ENCODE peak calls at places on chromosomes 7 and 10, in nine cellular contexts. One of them, this sample, is unnamed.

GRCh38 chr10:96367470-96367869 is 8.7 kb upstream of the OPALIN start:
- DNase-seq in prostate gland: no peak
- DNase-seq in sigmoid colon: no peak
- DNase-seq in IMR-90: no peak
- DNase-seq in breast epithelium: no peak
- DNase-seq in transverse colon: no peak
- DNase-seq in ovary: no peak
- DNase-seq in upper lobe of left lung: no peak
- DNase-seq in body of pancreas: no peak
- DNase-seq in this sample: no peak

GRCh38 chr10:119409906-119410305 is 132.6 kb downstream of the RGS10 start:
- DNase-seq in prostate gland: no peak
- DNase-seq in body of pancreas: no peak
- DNase-seq in upper lobe of left lung: peak; percentile 89
- DNase-seq in breast epithelium: no peak
- DNase-seq in transverse colon: peak; percentile 55
- DNase-seq in sigmoid colon: peak; percentile 88
- DNase-seq in IMR-90: peak; percentile 97
- DNase-seq in ovary: peak; percentile 95
- DNase-seq in this sample: no peak

GRCh38 chr7:83655951-83656556 is 7.1 kb upstream of the SEMA3E start:
- DNase-seq in sigmoid colon: no peak
- DNase-seq in prostate gland: peak; percentile 24
- DNase-seq in ovary: no peak
- DNase-seq in transverse colon: peak; percentile 16
- DNase-seq in IMR-90: peak; percentile 61
- DNase-seq in body of pancreas: peak; percentile 44
- DNase-seq in breast epithelium: no peak
- DNase-seq in upper lobe of left lung: no peak
- DNase-seq in this sample: no peak

GRCh38 chr10:120841522-120842189 is 9.5 kb upstream of the WDR11 start:
- DNase-seq in sigmoid colon: no peak
- DNase-seq in ovary: no peak
- DNase-seq in breast epithelium: no peak
- DNase-seq in body of pancreas: no peak
- DNase-seq in prostate gland: no peak
- DNase-seq in upper lobe of left lung: no peak
- DNase-seq in transverse colon: no peak
- DNase-seq in IMR-90: no peak
- DNase-seq in this sample: no peak

GRCh38 chr10:93820434-93820833 is 62.7 kb downstream of the LGI1 start:
- DNase-seq in sigmoid colon: no peak
- DNase-seq in IMR-90: no peak
- DNase-seq in body of pancreas: no peak
- DNase-seq in transverse colon: no peak
- DNase-seq in prostate gland: no peak
- DNase-seq in breast epithelium: no peak
- DNase-seq in upper lobe of left lung: no peak
- DNase-seq in ovary: no peak
- DNase-seq in this sample: no peak

GRCh38 chr7:82810558-82811259 is 352.0 kb downstream of the PCLO start:
- DNase-seq in upper lobe of left lung: no peak
- DNase-seq in prostate gland: peak; percentile 30
- DNase-seq in sigmoid colon: no peak
- DNase-seq in body of pancreas: peak; percentile 20
- DNase-seq in ovary: no peak
- DNase-seq in transverse colon: no peak
- DNase-seq in IMR-90: peak; percentile 83
- DNase-seq in breast epithelium: no peak
- DNase-seq in this sample: no peak

GRCh38 chr7:88927-89921 is 103.1 kb upstream of the FAM20C start:
- DNase-seq in prostate gland: no peak
- DNase-seq in upper lobe of left lung: peak; percentile 74
- DNase-seq in body of pancreas: peak; percentile 35
- DNase-seq in transverse colon: no peak
- DNase-seq in ovary: peak; percentile 51
- DNase-seq in IMR-90: peak; percentile 96
- DNase-seq in sigmoid colon: peak; percentile 88
- DNase-seq in breast epithelium: no peak
- DNase-seq in this sample: no peak

GRCh38 chr7:64946772-64947171 is 43.7 kb downstream of the ZNF273 start:
- DNase-seq in upper lobe of left lung: peak; percentile 42
- DNase-seq in transverse colon: no peak
- DNase-seq in ovary: no peak
- DNase-seq in IMR-90: peak; percentile 1
- DNase-seq in breast epithelium: no peak
- DNase-seq in prostate gland: no peak
- DNase-seq in sigmoid colon: no peak
- DNase-seq in body of pancreas: peak; percentile 31
- DNase-seq in this sample: no peak

GRCh38 chr10:73793456-73793855 is 8.1 kb downstream of the ZSWIM8 start:
- DNase-seq in transverse colon: no peak
- DNase-seq in ovary: no peak
- DNase-seq in upper lobe of left lung: no peak
- DNase-seq in sigmoid colon: no peak
- DNase-seq in IMR-90: no peak
- DNase-seq in prostate gland: no peak
- DNase-seq in body of pancreas: no peak
- DNase-seq in breast epithelium: no peak
- DNase-seq in this sample: no peak

GRCh38 chr7:30843741-30844482 is 67.7 kb upstream of the AQP1 start:
- DNase-seq in body of pancreas: no peak
- DNase-seq in IMR-90: no peak
- DNase-seq in prostate gland: no peak
- DNase-seq in transverse colon: no peak
- DNase-seq in sigmoid colon: no peak
- DNase-seq in ovary: no peak
- DNase-seq in upper lobe of left lung: peak; percentile 69
- DNase-seq in breast epithelium: no peak
- DNase-seq in this sample: no peak

GRCh38 chr10:100826983-100827818 is 81.8 kb downstream of the PAX2 start:
- DNase-seq in ovary: no peak
- DNase-seq in sigmoid colon: peak; percentile 63
- DNase-seq in breast epithelium: no peak
- DNase-seq in transverse colon: peak; percentile 23
- DNase-seq in upper lobe of left lung: peak; percentile 88
- DNase-seq in prostate gland: no peak
- DNase-seq in body of pancreas: peak; percentile 64
- DNase-seq in IMR-90: no peak
- DNase-seq in this sample: no peak

GRCh38 chr10:22681783-22682183 is 32.6 kb downstream of the PIP4K2A start:
- DNase-seq in prostate gland: peak; percentile 34
- DNase-seq in breast epithelium: no peak
- DNase-seq in body of pancreas: no peak
- DNase-seq in IMR-90: peak; percentile 74
- DNase-seq in sigmoid colon: no peak
- DNase-seq in upper lobe of left lung: no peak
- DNase-seq in ovary: no peak
- DNase-seq in transverse colon: no peak
- DNase-seq in this sample: no peak

GRCh38 chr7:40356312-40356711 is 221.5 kb downstream of the SUGCT start:
- DNase-seq in body of pancreas: no peak
- DNase-seq in prostate gland: no peak
- DNase-seq in upper lobe of left lung: no peak
- DNase-seq in breast epithelium: no peak
- DNase-seq in IMR-90: peak; percentile 47
- DNase-seq in transverse colon: no peak
- DNase-seq in ovary: no peak
- DNase-seq in sigmoid colon: no peak
- DNase-seq in this sample: no peak

DNA sequence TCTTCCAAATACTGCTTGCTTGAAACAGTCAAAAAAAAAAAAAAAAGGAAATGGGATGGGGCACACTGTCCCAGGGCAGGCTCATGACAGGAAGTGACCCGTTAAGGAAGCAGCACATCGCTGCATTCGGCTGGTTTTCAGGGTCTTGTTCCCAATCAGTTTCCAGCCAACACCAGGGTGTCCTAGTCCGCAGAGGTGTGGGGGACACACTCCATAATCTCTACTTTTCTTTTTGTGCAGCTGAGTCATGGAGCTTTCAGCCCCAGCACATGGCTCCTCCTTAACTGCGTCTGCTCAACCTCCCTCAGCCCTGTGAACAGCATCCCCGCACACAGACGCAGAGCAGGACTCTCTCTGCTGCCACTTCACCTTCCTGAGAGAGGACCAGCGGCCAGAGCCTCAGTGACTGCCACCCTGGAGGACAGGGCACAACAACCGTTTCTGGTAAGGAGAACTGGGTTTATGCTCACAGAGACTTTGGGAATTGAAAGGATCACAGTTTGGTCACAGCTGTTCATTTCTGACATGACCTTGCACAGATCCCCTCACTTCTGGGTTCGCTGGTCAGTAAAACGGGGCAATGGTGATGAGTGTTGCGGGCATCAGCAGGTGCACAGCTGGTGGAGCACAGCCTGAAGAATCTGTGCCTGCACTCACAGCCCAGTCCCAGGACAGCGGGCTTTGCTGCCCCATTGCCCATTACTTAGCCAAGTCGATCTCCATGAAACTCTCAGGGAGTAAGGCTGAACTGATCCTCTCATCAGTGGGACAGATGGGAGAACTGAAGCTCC is at the start of gene GIMAP5:
- DNase-seq in body of pancreas: no peak
- DNase-seq in transverse colon: no peak
- DNase-seq in sigmoid colon: no peak
- DNase-seq in IMR-90: no peak
- DNase-seq in upper lobe of left lung: no peak
- DNase-seq in prostate gland: no peak
- DNase-seq in ovary: no peak
- DNase-seq in breast epithelium: no peak
- DNase-seq in this sample: no peak
- TF ChIP-seq POLR2A in body of pancreas: peak; percentile 46
- TF ChIP-seq POLR2A in transverse colon: peak; percentile 45
- TF ChIP-seq POLR2A in sigmoid colon: no peak
- TF ChIP-seq POLR2A in IMR-90: no peak
- TF ChIP-seq POLR2A in upper lobe of left lung: peak; percentile 44
- TF ChIP-seq POLR2A in prostate gland: no peak
- TF ChIP-seq POLR2A in ovary: no peak
- TF ChIP-seq POLR2A in breast epithelium: no peak
- TF ChIP-seq POLR2A in this sample: no peak

GRCh38 chr10:103778358-103779139 is 76.8 kb downstream of the SH3PXD2A start:
- DNase-seq in prostate gland: no peak
- DNase-seq in transverse colon: no peak
- DNase-seq in IMR-90: no peak
- DNase-seq in ovary: no peak
- DNase-seq in breast epithelium: no peak
- DNase-seq in sigmoid colon: no peak
- DNase-seq in upper lobe of left lung: no peak
- DNase-seq in body of pancreas: no peak
- DNase-seq in this sample: no peak
- TF ChIP-seq CTCF in prostate gland: no peak
- TF ChIP-seq CTCF in transverse colon: no peak
- TF ChIP-seq CTCF in IMR-90: no peak
- TF ChIP-seq CTCF in ovary: no peak
- TF ChIP-seq CTCF in breast epithelium: no peak
- TF ChIP-seq CTCF in sigmoid colon: no peak
- TF ChIP-seq CTCF in upper lobe of left lung: no peak
- TF ChIP-seq CTCF in body of pancreas: no peak
- TF ChIP-seq CTCF in this sample: no peak

DNA sequence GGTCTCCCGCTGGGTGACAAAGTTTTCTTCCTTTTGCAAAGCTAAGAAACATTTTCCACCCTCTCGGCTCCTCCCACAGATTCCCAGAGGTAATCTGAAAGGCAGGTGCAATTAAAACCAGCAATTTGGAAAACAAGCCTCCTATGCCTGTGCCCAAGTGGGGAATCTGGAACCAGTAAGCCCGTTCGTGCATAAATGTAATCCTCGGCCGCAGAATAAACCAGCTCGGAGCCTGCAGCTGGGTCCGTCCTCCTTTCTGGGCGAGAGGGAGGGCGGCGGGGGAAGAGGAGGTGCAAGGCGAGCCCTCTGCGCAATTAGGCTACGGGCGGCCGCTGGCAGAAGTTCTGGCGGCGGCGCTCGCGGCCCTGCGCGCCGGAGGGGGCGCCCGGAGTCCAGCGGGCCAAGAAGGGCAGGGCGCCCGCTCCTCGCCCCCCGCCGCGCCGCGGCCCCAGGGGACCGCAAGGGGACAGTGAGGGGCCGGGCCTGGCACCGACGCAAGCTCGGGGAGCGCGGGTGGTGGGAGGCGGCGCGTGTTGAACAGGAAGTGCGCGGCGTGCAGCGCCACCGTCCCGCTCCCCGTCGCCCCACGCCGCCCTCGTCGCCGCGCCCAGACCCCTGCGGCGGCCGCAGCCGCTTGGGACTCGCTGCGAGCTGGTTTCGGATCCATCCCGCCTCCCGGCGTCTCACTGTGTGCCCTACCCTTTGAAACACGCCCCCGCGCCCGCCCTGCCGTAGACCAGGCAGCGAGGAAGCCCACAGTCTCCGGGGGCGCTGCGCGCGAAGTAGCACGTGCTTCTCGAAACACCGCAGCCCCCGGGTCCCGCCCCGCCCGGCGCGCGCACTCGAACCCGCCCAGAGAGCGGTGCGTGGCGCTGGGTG is at the start of gene PRKAG2:
- DNase-seq in sigmoid colon: peak; percentile 89
- DNase-seq in transverse colon: peak; percentile 75
- DNase-seq in body of pancreas: peak; percentile 76
- DNase-seq in breast epithelium: no peak
- DNase-seq in ovary: peak; percentile 72
- DNase-seq in upper lobe of left lung: peak; percentile 95
- DNase-seq in IMR-90: no peak
- DNase-seq in prostate gland: peak; percentile 73
- DNase-seq in this sample: peak; percentile 74
- TF ChIP-seq POLR2A in sigmoid colon: no peak
- TF ChIP-seq POLR2A in transverse colon: peak; percentile 22
- TF ChIP-seq POLR2A in body of pancreas: peak; percentile 52
- TF ChIP-seq POLR2A in breast epithelium: no peak
- TF ChIP-seq POLR2A in ovary: peak; percentile 26
- TF ChIP-seq POLR2A in upper lobe of left lung: peak; percentile 52
- TF ChIP-seq POLR2A in IMR-90: no peak
- TF ChIP-seq POLR2A in prostate gland: peak; percentile 39
- TF ChIP-seq POLR2A in this sample: no peak

GRCh38 chr10:71962915-71963314 is 1.3 kb upstream of the CHST3 start:
- DNase-seq in breast epithelium: no peak
- DNase-seq in body of pancreas: no peak
- DNase-seq in ovary: no peak
- DNase-seq in upper lobe of left lung: no peak
- DNase-seq in IMR-90: no peak
- DNase-seq in sigmoid colon: no peak
- DNase-seq in transverse colon: no peak
- DNase-seq in prostate gland: no peak
- DNase-seq in this sample: peak; percentile 76

GRCh38 chr10:71959526-71959925 is 4.7 kb upstream of the CHST3 start:
- DNase-seq in sigmoid colon: no peak
- DNase-seq in body of pancreas: no peak
- DNase-seq in IMR-90: no peak
- DNase-seq in transverse colon: no peak
- DNase-seq in prostate gland: peak; percentile 25
- DNase-seq in upper lobe of left lung: no peak
- DNase-seq in breast epithelium: no peak
- DNase-seq in ovary: no peak
- DNase-seq in this sample: peak; percentile 68

GRCh38 chr10:71961831-71962230 is 2.4 kb upstream of the CHST3 start:
- DNase-seq in breast epithelium: no peak
- DNase-seq in upper lobe of left lung: no peak
- DNase-seq in body of pancreas: no peak
- DNase-seq in prostate gland: no peak
- DNase-seq in ovary: no peak
- DNase-seq in IMR-90: no peak
- DNase-seq in sigmoid colon: no peak
- DNase-seq in transverse colon: no peak
- DNase-seq in this sample: peak; percentile 62

GRCh38 chr10:71952745-71953144 is 11.4 kb upstream of the CHST3 start:
- DNase-seq in breast epithelium: no peak
- DNase-seq in ovary: no peak
- DNase-seq in IMR-90: no peak
- DNase-seq in upper lobe of left lung: no peak
- DNase-seq in transverse colon: no peak
- DNase-seq in prostate gland: no peak
- DNase-seq in body of pancreas: no peak
- DNase-seq in sigmoid colon: no peak
- DNase-seq in this sample: peak; percentile 40

GRCh38 chr10:71957546-71958275 is 6.5 kb upstream of the CHST3 start:
- DNase-seq in ovary: no peak
- DNase-seq in body of pancreas: no peak
- DNase-seq in transverse colon: no peak
- DNase-seq in sigmoid colon: no peak
- DNase-seq in prostate gland: no peak
- DNase-seq in IMR-90: no peak
- DNase-seq in breast epithelium: no peak
- DNase-seq in upper lobe of left lung: no peak
- DNase-seq in this sample: peak; percentile 34
- TF ChIP-seq CTCF in ovary: no peak
- TF ChIP-seq CTCF in body of pancreas: no peak
- TF ChIP-seq CTCF in transverse colon: no peak
- TF ChIP-seq CTCF in sigmoid colon: no peak
- TF ChIP-seq CTCF in prostate gland: no peak
- TF ChIP-seq CTCF in IMR-90: peak; percentile 28
- TF ChIP-seq CTCF in breast epithelium: no peak
- TF ChIP-seq CTCF in upper lobe of left lung: no peak
- TF ChIP-seq CTCF in this sample: no peak